ENCODE peak calls at places on chromosomes 12 and 14, in ten cellular contexts. J, C, Y, A, I, N, W, L, Q and G are unnamed samples.

GRCh38 chr12:47190271-47190750 is 110.6 kb upstream of the AMIGO2 start:
- DNase-seq in J (no peak), C (no peak), Y (no peak), A (no peak), I (peak; percentile 74), N (no peak), W (no peak), L (no peak), Q (peak; percentile 30), G (no peak)

GRCh38 chr14:77290705-77291104 is 19.7 kb upstream of the NGB start:
- DNase-seq in J (no peak), C (no peak), Y (peak; percentile 59), A (no peak), I (peak; percentile 75), N (no peak), W (no peak), L (no peak), Q (no peak), G (no peak)

GRCh38 chr12:118102070-118102469 is 1.7 kb downstream of the VSIG10 start:
- DNase-seq in J (no peak), C (no peak), Y (no peak), A (no peak), I (peak; percentile 8), N (no peak), W (no peak), L (peak; percentile 31), Q (no peak), G (no peak)

GRCh38 chr14:58711382-58711781 is 73.6 kb downstream of the DACT1 start:
- DNase-seq in J (no peak), C (no peak), Y (no peak), A (no peak), I (no peak), N (no peak), W (no peak), L (no peak), Q (no peak), G (no peak)

GRCh38 chr12:12488296-12488695 is 74.4 kb downstream of the DUSP16 start:
- DNase-seq in J (no peak), C (no peak), Y (no peak), A (no peak), I (no peak), N (no peak), W (no peak), L (no peak), Q (no peak), G (no peak)

GRCh38 chr14:28059254-28059653 is 707.3 kb upstream of the FOXG1 start:
- DNase-seq in J (no peak), C (no peak), Y (no peak), A (no peak), I (no peak), N (no peak), W (no peak), L (no peak), Q (no peak), G (no peak)

GRCh38 chr14:94364964-94365363 is 23.4 kb downstream of the SERPINA1 start:
- DNase-seq in J (no peak), C (no peak), Y (no peak), A (no peak), I (no peak), N (no peak), W (no peak), L (no peak), Q (no peak), G (no peak)

GRCh38 chr12:15323530-15323929 is 1.2 kb downstream of the PTPRO start:
- DNase-seq in J (no peak), C (no peak), Y (no peak), A (no peak), I (no peak), N (no peak), W (no peak), L (no peak), Q (no peak), G (no peak)

GRCh38 chr14:101017209-101017608 is 113.7 kb upstream of the RTL1 start:
- DNase-seq in J (no peak), C (no peak), Y (no peak), A (no peak), I (peak; percentile 51), N (no peak), W (peak; percentile 10), L (no peak), Q (peak; percentile 55), G (no peak)

GRCh38 chr14:90704362-90705051 is 111.7 kb downstream of the TTC7B start:
- DNase-seq in J (no peak), C (no peak), Y (no peak), A (no peak), I (peak; percentile 63), N (no peak), W (no peak), L (no peak), Q (no peak), G (no peak)

GRCh38 chr12:43090981-43091380 is 461.0 kb downstream of the ADAMTS20 start:
- DNase-seq in J (no peak), C (no peak), Y (no peak), A (no peak), I (no peak), N (no peak), W (no peak), L (no peak), Q (no peak), G (no peak)

GRCh38 chr12:69685810-69686209 is 13.3 kb downstream of the BEST3 start:
- DNase-seq in J (no peak), C (no peak), Y (no peak), A (no peak), I (peak; percentile 81), N (no peak), W (peak; percentile 44), L (no peak), Q (peak; percentile 22), G (no peak)

GRCh38 chr12:121130866-121131373 is 1.8 kb upstream of the P2RX7 start:
- DNase-seq in J (no peak), C (no peak), Y (no peak), A (no peak), I (no peak), N (no peak), W (no peak), L (no peak), Q (no peak), G (no peak)
- H3K4me3 ChIP-seq in J (no peak overlapping the region), C (no peak overlapping the region), Y (no peak overlapping the region), A (no peak overlapping the region), I (no peak overlapping the region), N (no peak overlapping the region), W (no peak overlapping the region), L (no peak overlapping the region), Q (no peak overlapping the region), G (no peak overlapping the region)

GRCh38 chr12:8088574-8088973 is 6.5 kb downstream of the NECAP1 start:
- DNase-seq in J (no peak), C (peak; percentile 52), Y (no peak), A (no peak), I (no peak), N (no peak), W (no peak), L (peak; percentile 10), Q (no peak), G (no peak)
- H3K27ac ChIP-seq in J (no peak overlapping the region), C (peak overlapping the region; percentile 70), Y (peak overlapping the region; percentile 68), A (no peak overlapping the region), I (no peak overlapping the region), N (no peak overlapping the region), W (no peak overlapping the region), L (no peak overlapping the region), Q (no peak overlapping the region), G (no peak overlapping the region)

GRCh38 chr14:66008631-66009030 is 477.5 kb upstream of the CCDC196 start:
- DNase-seq in J (no peak), C (no peak), Y (no peak), A (no peak), I (no peak), N (no peak), W (no peak), L (no peak), Q (no peak), G (no peak)

GRCh38 chr14:66009104-66009503 is 477.1 kb upstream of the CCDC196 start:
- DNase-seq in J (no peak), C (no peak), Y (no peak), A (no peak), I (peak; percentile 12), N (no peak), W (peak; percentile 30), L (no peak), Q (peak; percentile 97), G (no peak)

GRCh38 chr14:66010695-66011094 is 475.5 kb upstream of the CCDC196 start:
- DNase-seq in J (no peak), C (no peak), Y (no peak), A (no peak), I (no peak), N (no peak), W (no peak), L (no peak), Q (no peak), G (no peak)

GRCh38 chr14:66015046-66015780 is 471.0 kb upstream of the CCDC196 start:
- DNase-seq in J (no peak), C (no peak), Y (no peak), A (no peak), I (no peak), N (no peak), W (no peak), L (no peak), Q (no peak), G (no peak)

DNA sequence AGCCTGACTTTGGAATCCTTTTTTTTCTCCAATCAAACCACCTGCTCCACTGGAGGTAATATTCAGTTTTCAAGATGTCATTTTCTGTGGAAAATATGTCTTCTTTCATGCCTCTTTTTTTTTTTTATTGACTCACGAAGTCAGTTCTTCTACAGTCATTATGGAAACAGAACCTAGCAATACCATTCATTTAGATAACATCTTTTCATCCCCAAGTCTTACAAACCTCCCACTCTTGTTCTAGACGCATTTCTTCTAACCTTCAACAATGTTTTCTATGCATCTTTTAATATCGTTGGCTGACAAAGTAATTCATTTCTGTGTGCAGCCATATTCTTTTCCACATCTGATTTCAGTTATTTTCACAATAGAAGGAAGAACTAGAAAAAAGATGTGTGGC is 474.3 kb upstream of the CCDC196 start:
- DNase-seq in J (no peak), C (no peak), Y (peak; percentile 33), A (no peak), I (no peak), N (no peak), W (no peak), L (no peak), Q (no peak), G (no peak)
- H3K27me3 ChIP-seq in J (peaks cover 6% of the 10 kb centered on the region), C (no peaks in the 10 kb centered on the region), Y (no peaks in the 10 kb centered on the region), A (no peaks in the 10 kb centered on the region), I (no peaks in the 10 kb centered on the region), N (no peaks in the 10 kb centered on the region), W (no peaks in the 10 kb centered on the region), L (no peaks in the 10 kb centered on the region), Q (no peaks in the 10 kb centered on the region), G (no peaks in the 10 kb centered on the region)

DNA sequence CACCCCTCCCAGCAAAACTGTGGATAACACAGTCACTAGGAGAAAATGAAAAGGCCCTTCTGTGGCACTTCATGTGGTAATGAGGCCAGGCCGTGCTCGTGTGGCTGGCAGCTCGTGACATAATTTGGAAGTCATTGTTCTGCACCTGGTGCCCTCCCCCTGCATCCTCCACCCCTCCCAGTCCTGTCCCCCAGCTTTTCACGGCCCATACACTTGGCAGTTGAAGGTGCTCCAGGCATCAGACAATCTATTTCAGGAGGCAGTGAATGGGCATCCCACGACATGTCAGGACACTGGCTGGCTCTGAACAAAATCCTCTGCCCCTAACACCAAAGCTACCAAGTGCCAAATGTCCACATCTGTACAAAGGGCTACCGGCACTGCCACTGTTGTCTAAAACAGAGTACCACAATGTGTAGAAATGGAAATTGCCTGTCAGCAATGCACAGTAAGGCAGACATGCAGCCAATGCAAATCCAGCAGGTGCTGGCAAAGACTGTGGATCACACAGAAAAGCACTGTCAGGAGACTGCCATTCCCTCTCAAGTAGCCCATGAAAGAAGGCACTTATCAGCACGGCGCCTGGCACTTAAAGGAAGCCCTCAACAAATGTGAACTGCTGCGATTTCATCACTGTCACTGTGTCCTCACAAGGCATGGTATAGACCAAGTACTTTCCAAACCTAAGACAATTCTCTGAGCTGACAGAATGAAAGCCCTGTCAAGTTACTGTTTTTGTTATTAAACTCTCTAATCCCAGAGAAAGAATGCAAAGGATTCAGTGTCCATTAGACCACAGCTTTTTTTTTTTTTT is 39.1 kb downstream of the CORO1C start:
- DNase-seq in J (no peak), C (no peak), Y (no peak), A (no peak), I (peak; percentile 34), N (peak; percentile 51), W (no peak), L (no peak), Q (no peak), G (peak; percentile 60)
- H3K4me3 ChIP-seq in J (peak overlapping the region; percentile 8), C (no peak overlapping the region), Y (peak overlapping the region; percentile 27), A (no peak overlapping the region), I (no peak overlapping the region), N (no peak overlapping the region), W (no peak overlapping the region), L (no peak overlapping the region), Q (no peak overlapping the region), G (no peak overlapping the region)